ENCODE peak calls at places on chromosomes 7 and 10, in nine cellular contexts. Q, W, A, V, G, F, E, I and X are unnamed samples.

GRCh38 chr10:72267819-72268404 is 5.8 kb upstream of the DDIT4 start:
- DNase-seq in Q (no peak), W (peak), A (no peak), V (no peak), G (no peak), F (no peak), E (no peak), I (no peak), X (no peak)

GRCh38 chr7:148979827-148980226 is 48.5 kb downstream of the PDIA4 start:
- DNase-seq in Q (no peak), W (no peak), A (peak), V (no peak), G (no peak), F (no peak), E (no peak), I (no peak), X (no peak)

GRCh38 chr10:122323941-122324675 is 50.4 kb upstream of the PLEKHA1 start:
- DNase-seq in Q (peak), W (no peak), A (no peak), V (no peak), G (peak), F (no peak), E (no peak), I (peak), X (no peak)

GRCh38 chr7:38492010-38492409 is 139.2 kb downstream of the AMPH start:
- DNase-seq in Q (no peak), W (peak), A (no peak), V (no peak), G (no peak), F (no peak), E (no peak), I (no peak), X (no peak)

GRCh38 chr7:25617219-25617618 is 388.9 kb upstream of the NPVF start:
- DNase-seq in Q (no peak), W (no peak), A (no peak), V (no peak), G (no peak), F (no peak), E (no peak), I (no peak), X (no peak)

GRCh38 chr10:84826704-84827103 is 498.3 kb downstream of the CCSER2 start:
- DNase-seq in Q (no peak), W (peak), A (no peak), V (no peak), G (no peak), F (no peak), E (no peak), I (no peak), X (no peak)

GRCh38 chr7:109460296-109460695 is 890.6 kb downstream of the DNAJB9 start:
- DNase-seq in Q (no peak), W (no peak), A (no peak), V (no peak), G (no peak), F (no peak), E (no peak), I (no peak), X (no peak)

GRCh38 chr7:131212114-131212513 is 115.6 kb upstream of the MKLN1 start:
- DNase-seq in Q (no peak), W (peak), A (no peak), V (no peak), G (peak), F (no peak), E (no peak), I (peak), X (no peak)

GRCh38 chr10:8272794-8273425 is 218.4 kb downstream of the GATA3 start:
- DNase-seq in Q (no peak), W (no peak), A (no peak), V (no peak), G (peak), F (no peak), E (no peak), I (no peak), X (no peak)

GRCh38 chr10:8043569-8044306 is 10.8 kb upstream of the GATA3 start:
- DNase-seq in Q (no peak), W (peak), A (no peak), V (no peak), G (no peak), F (no peak), E (no peak), I (no peak), X (peak)

GRCh38 chr7:25952277-25953057 is 199.5 kb upstream of the NFE2L3 start:
- DNase-seq in Q (no peak), W (peak), A (no peak), V (no peak), G (no peak), F (no peak), E (no peak), I (no peak), X (no peak)

GRCh38 chr7:134558370-134558769 is 9.5 kb downstream of the AKR1B15 start:
- DNase-seq in Q (no peak), W (no peak), A (no peak), V (no peak), G (no peak), F (no peak), E (no peak), I (no peak), X (no peak)

GRCh38 chr7:17943006-17943405 is 2.7 kb upstream of the SNX13 start:
- DNase-seq in Q (no peak), W (no peak), A (no peak), V (no peak), G (no peak), F (no peak), E (no peak), I (no peak), X (no peak)

GRCh38 chr7:17947606-17948005 is 7.3 kb upstream of the SNX13 start:
- DNase-seq in Q (no peak), W (no peak), A (no peak), V (no peak), G (no peak), F (no peak), E (no peak), I (no peak), X (no peak)

GRCh38 chr7:17946591-17946990 is 6.3 kb upstream of the SNX13 start:
- DNase-seq in Q (no peak), W (no peak), A (no peak), V (no peak), G (no peak), F (no peak), E (peak), I (no peak), X (peak)

GRCh38 chr7:17942231-17942630 is 1.9 kb upstream of the SNX13 start:
- DNase-seq in Q (no peak), W (no peak), A (no peak), V (no peak), G (no peak), F (no peak), E (no peak), I (no peak), X (no peak)

DNA sequence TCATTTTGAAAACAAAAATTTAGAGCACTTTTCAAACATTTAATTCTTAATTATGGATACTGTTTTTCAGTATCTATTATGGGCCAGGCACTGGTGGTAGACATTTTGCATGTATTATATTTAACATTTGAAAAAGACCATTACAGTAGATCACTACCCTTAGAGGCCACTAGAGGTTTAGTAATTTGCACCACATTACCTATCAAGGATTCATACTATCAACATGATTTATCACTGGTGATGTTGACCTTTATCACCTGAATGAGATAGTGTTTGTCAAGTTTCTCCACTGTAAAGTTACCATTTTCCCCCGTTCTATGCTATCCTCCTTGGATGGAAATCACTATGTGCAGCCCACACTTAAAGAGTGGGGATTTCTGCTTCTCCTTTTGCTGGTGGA is 4.4 kb upstream of the SNX13 start:
- DNase-seq in Q (no peak), W (no peak), A (no peak), V (no peak), G (no peak), F (no peak), E (no peak), I (no peak), X (no peak)
- TF ChIP-seq CTCF in Q (no peak), W (peak), A (no peak), V (no peak), G (no peak), F (no peak), E (no peak), I (peak), X (no peak)

GRCh38 chr7:151761256-151761655 is 115.7 kb downstream of the PRKAG2 start:
- DNase-seq in Q (no peak), W (peak), A (no peak), V (no peak), G (no peak), F (no peak), E (no peak), I (no peak), X (no peak)

GRCh38 chr7:151762501-151763245 is 114.2 kb downstream of the PRKAG2 start:
- DNase-seq in Q (no peak), W (peak), A (peak), V (no peak), G (no peak), F (no peak), E (no peak), I (no peak), X (no peak)

GRCh38 chr7:151761957-151762356 is 115.0 kb downstream of the PRKAG2 start:
- DNase-seq in Q (no peak), W (no peak), A (no peak), V (no peak), G (no peak), F (no peak), E (no peak), I (no peak), X (no peak)

GRCh38 chr7:151764056-151764920 is 112.6 kb downstream of the PRKAG2 start:
- DNase-seq in Q (no peak), W (no peak), A (peak), V (no peak), G (no peak), F (no peak), E (no peak), I (no peak), X (no peak)

GRCh38 chr7:151763420-151763984 is 113.4 kb downstream of the PRKAG2 start:
- DNase-seq in Q (no peak), W (no peak), A (peak), V (no peak), G (no peak), F (no peak), E (no peak), I (no peak), X (no peak)
- TF ChIP-seq CTCF in Q (no peak), W (no peak), A (no peak), V (no peak), G (no peak), F (no peak), E (no peak), I (no peak), X (no peak)

GRCh38 chr7:123637203-123637602 is 18.5 kb upstream of the LMOD2 start:
- DNase-seq in Q (no peak), W (peak), A (no peak), V (no peak), G (peak), F (no peak), E (no peak), I (no peak), X (no peak)
- TF ChIP-seq CTCF in Q (no peak), W (peak), A (peak), V (no peak), G (peak), F (no peak), E (no peak), I (peak), X (no peak)

GRCh38 chr7:155069992-155070827 is at the start of gene HTR5A:
- DNase-seq in Q (peak), W (peak), A (peak), V (peak), G (peak), F (peak), E (peak), I (peak), X (peak)
- TF ChIP-seq CTCF in Q (no peak), W (no peak), A (no peak), V (no peak), G (peak), F (no peak), E (no peak), I (no peak), X (no peak)

DNA sequence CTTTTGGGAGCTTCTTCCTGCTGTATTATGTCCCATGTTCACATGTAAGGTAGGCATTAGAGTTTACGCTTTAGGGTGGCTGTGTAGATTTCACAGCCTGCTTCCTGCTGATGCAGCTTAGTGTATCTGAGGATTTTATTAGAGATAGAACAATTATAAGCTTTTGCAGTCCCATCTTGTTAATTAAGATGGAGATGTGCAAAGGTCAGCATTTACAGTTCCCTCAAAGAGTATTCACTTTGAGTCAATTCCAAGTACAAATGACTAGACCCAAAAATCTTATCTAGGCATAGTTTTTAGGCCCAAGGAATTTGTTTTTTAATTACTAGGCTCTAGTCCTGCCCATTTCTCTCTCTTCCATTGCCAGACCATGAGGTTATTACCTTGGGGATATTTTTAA is 239.9 kb upstream of the PHF14 start:
- DNase-seq in Q (no peak), W (no peak), A (no peak), V (no peak), G (no peak), F (no peak), E (no peak), I (no peak), X (no peak)
- TF ChIP-seq CTCF in Q (no peak), W (no peak), A (no peak), V (no peak), G (no peak), F (no peak), E (no peak), I (no peak), X (no peak)

GRCh38 chr7:127650842-127651555 is 995 bp upstream of the SND1 start:
- DNase-seq in Q (no peak), W (no peak), A (no peak), V (no peak), G (peak), F (no peak), E (peak), I (no peak), X (no peak)
- TF ChIP-seq CTCF in Q (no peak), W (no peak), A (no peak), V (no peak), G (no peak), F (no peak), E (no peak), I (no peak), X (no peak)

DNA sequence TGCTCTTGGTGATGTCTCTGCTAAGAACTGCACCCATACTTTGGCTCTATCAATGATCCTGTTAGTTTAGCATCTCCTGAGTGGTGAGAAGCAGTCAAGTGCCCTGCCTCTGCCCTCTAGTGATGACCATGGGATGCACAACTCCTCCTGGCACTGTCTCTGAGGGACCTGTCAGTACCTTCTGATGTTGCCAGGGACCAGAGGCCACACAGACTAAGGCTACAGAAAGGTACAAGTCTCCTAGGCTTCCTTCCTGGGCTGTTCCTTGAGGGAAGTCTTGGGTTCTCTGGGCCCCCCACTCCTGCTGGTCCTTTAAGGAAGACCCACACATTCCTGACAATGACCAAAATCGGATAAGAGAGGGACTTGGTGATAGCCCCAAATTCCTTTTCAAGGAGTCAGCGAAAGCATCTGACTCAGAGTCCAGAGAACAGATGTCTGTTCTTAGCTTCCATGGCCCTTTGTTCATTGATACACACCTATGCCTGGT is 15.3 kb downstream of the NKX2-3 start:
- DNase-seq in Q (no peak), W (peak), A (no peak), V (no peak), G (peak), F (no peak), E (peak), I (peak), X (peak)
- TF ChIP-seq CTCF in Q (peak), W (peak), A (peak), V (peak), G (peak), F (no peak), E (no peak), I (peak), X (peak)

GRCh38 chr7:116446179-116446855 is 53.2 kb upstream of the CAV2 start:
- DNase-seq in Q (no peak), W (no peak), A (no peak), V (no peak), G (peak), F (no peak), E (no peak), I (peak), X (no peak)
- TF ChIP-seq CTCF in Q (no peak), W (no peak), A (no peak), V (no peak), G (no peak), F (no peak), E (no peak), I (no peak), X (no peak)